ENCODE peak calls at places on chromosomes 16 and 17, in seven cellular contexts. One of them, this sample, is unnamed.

GRCh38 chr16:21172650-21173049 is 14.2 kb downstream of the LDAF1 start:
- DNase-seq in caudate nucleus: no peak
- DNase-seq in small intestine: no peak
- DNase-seq in CD8-positive, alpha-beta memory T cell: no peak
- DNase-seq in fibroblast of lung: no peak
- DNase-seq in mucosa of gallbladder: no peak
- DNase-seq in EL: no peak
- DNase-seq in this sample: no peak

GRCh38 chr17:78379134-78379497 is 667 bp downstream of the PGS1 start:
- DNase-seq in CD8-positive, alpha-beta memory T cell: no peak
- DNase-seq in EL: peak; percentile 78
- DNase-seq in fibroblast of lung: peak; percentile 84
- DNase-seq in caudate nucleus: no peak
- DNase-seq in small intestine: no peak
- DNase-seq in mucosa of gallbladder: no peak
- DNase-seq in this sample: no peak

GRCh38 chr16:55039511-55039910 is 108.8 kb downstream of the IRX5 start:
- DNase-seq in EL: no peak
- DNase-seq in caudate nucleus: no peak
- DNase-seq in fibroblast of lung: no peak
- DNase-seq in small intestine: no peak
- DNase-seq in CD8-positive, alpha-beta memory T cell: no peak
- DNase-seq in mucosa of gallbladder: no peak
- DNase-seq in this sample: no peak

GRCh38 chr17:8176197-8176940 is at the start of gene TMEM107:
- DNase-seq in mucosa of gallbladder: peak; percentile 88
- DNase-seq in CD8-positive, alpha-beta memory T cell: peak; percentile 81
- DNase-seq in fibroblast of lung: peak; percentile 75
- DNase-seq in EL: peak; percentile 88
- DNase-seq in caudate nucleus: no peak
- DNase-seq in small intestine: peak; percentile 86
- DNase-seq in this sample: peak; percentile 89

GRCh38 chr17:50346313-50347086 is 574 bp downstream of the XYLT2 start:
- DNase-seq in small intestine: peak; percentile 44
- DNase-seq in fibroblast of lung: no peak
- DNase-seq in CD8-positive, alpha-beta memory T cell: peak; percentile 12
- DNase-seq in caudate nucleus: no peak
- DNase-seq in mucosa of gallbladder: no peak
- DNase-seq in EL: peak; percentile 46
- DNase-seq in this sample: peak; percentile 47

GRCh38 chr16:2374644-2375043 is 34.1 kb upstream of the ABCA3 start:
- DNase-seq in small intestine: no peak
- DNase-seq in fibroblast of lung: no peak
- DNase-seq in caudate nucleus: no peak
- DNase-seq in EL: no peak
- DNase-seq in mucosa of gallbladder: no peak
- DNase-seq in CD8-positive, alpha-beta memory T cell: no peak
- DNase-seq in this sample: no peak

GRCh38 chr17:10032142-10032541 is 127.1 kb upstream of the RCVRN start:
- DNase-seq in CD8-positive, alpha-beta memory T cell: no peak
- DNase-seq in mucosa of gallbladder: no peak
- DNase-seq in fibroblast of lung: peak; percentile 1
- DNase-seq in EL: no peak
- DNase-seq in caudate nucleus: no peak
- DNase-seq in small intestine: no peak
- DNase-seq in this sample: no peak

GRCh38 chr17:65183736-65184135 is 46.6 kb downstream of the RGS9 start:
- DNase-seq in CD8-positive, alpha-beta memory T cell: no peak
- DNase-seq in small intestine: no peak
- DNase-seq in fibroblast of lung: peak; percentile 68
- DNase-seq in EL: peak; percentile 92
- DNase-seq in caudate nucleus: no peak
- DNase-seq in mucosa of gallbladder: no peak
- DNase-seq in this sample: no peak

GRCh38 chr16:78551487-78552085 is 452.1 kb downstream of the WWOX start:
- DNase-seq in small intestine: no peak
- DNase-seq in EL: no peak
- DNase-seq in caudate nucleus: no peak
- DNase-seq in CD8-positive, alpha-beta memory T cell: no peak
- DNase-seq in fibroblast of lung: no peak
- DNase-seq in mucosa of gallbladder: no peak
- DNase-seq in this sample: no peak

GRCh38 chr16:23342083-23342640 is 40.1 kb downstream of the SCNN1B start:
- DNase-seq in mucosa of gallbladder: no peak
- DNase-seq in caudate nucleus: no peak
- DNase-seq in small intestine: no peak
- DNase-seq in fibroblast of lung: no peak
- DNase-seq in CD8-positive, alpha-beta memory T cell: no peak
- DNase-seq in EL: no peak
- DNase-seq in this sample: no peak

GRCh38 chr16:27273670-27274522 is 5.3 kb upstream of the NSMCE1 start:
- DNase-seq in CD8-positive, alpha-beta memory T cell: no peak
- DNase-seq in mucosa of gallbladder: peak; percentile 34
- DNase-seq in fibroblast of lung: peak; percentile 79
- DNase-seq in caudate nucleus: no peak
- DNase-seq in EL: peak; percentile 41
- DNase-seq in small intestine: peak; percentile 83
- DNase-seq in this sample: no peak

GRCh38 chr16:25045696-25046381 is 30.7 kb upstream of the ARHGAP17 start:
- DNase-seq in EL: peak; percentile 73
- DNase-seq in CD8-positive, alpha-beta memory T cell: no peak
- DNase-seq in small intestine: peak; percentile 20
- DNase-seq in mucosa of gallbladder: no peak
- DNase-seq in caudate nucleus: no peak
- DNase-seq in fibroblast of lung: peak; percentile 89
- DNase-seq in this sample: no peak

GRCh38 chr17:57995076-57995956 is 7.3 kb upstream of the VEZF1 start:
- DNase-seq in small intestine: peak; percentile 84
- DNase-seq in mucosa of gallbladder: peak; percentile 61
- DNase-seq in CD8-positive, alpha-beta memory T cell: peak; percentile 12
- DNase-seq in EL: peak; percentile 83
- DNase-seq in caudate nucleus: no peak
- DNase-seq in fibroblast of lung: peak; percentile 69
- DNase-seq in this sample: peak; percentile 37

GRCh38 chr17:67999291-67999911 is 3.1 kb upstream of the C17orf58 start:
- DNase-seq in mucosa of gallbladder: no peak
- DNase-seq in CD8-positive, alpha-beta memory T cell: no peak
- DNase-seq in small intestine: no peak
- DNase-seq in fibroblast of lung: peak; percentile 20
- DNase-seq in EL: peak; percentile 39
- DNase-seq in caudate nucleus: no peak
- DNase-seq in this sample: no peak

GRCh38 chr16:10558746-10559641 is 21.4 kb downstream of the EMP2 start:
- DNase-seq in fibroblast of lung: peak; percentile 70
- DNase-seq in mucosa of gallbladder: peak; percentile 37
- DNase-seq in small intestine: no peak
- DNase-seq in caudate nucleus: no peak
- DNase-seq in CD8-positive, alpha-beta memory T cell: no peak
- DNase-seq in EL: peak; percentile 74
- DNase-seq in this sample: peak; percentile 77

GRCh38 chr17:80414508-80414802 is 512 bp upstream of the ENDOV start:
- DNase-seq in EL: no peak
- DNase-seq in caudate nucleus: no peak
- DNase-seq in mucosa of gallbladder: no peak
- DNase-seq in small intestine: peak; percentile 7
- DNase-seq in fibroblast of lung: peak; percentile 14
- DNase-seq in CD8-positive, alpha-beta memory T cell: no peak
- DNase-seq in this sample: no peak

GRCh38 chr16:14186007-14186953 is 115.2 kb downstream of the MRTFB start:
- DNase-seq in EL: peak; percentile 63
- DNase-seq in mucosa of gallbladder: no peak
- DNase-seq in small intestine: no peak
- DNase-seq in fibroblast of lung: peak; percentile 92
- DNase-seq in CD8-positive, alpha-beta memory T cell: no peak
- DNase-seq in caudate nucleus: no peak
- DNase-seq in this sample: peak; percentile 31

GRCh38 chr17:72296456-72296855 is 175.6 kb downstream of the SOX9 start:
- DNase-seq in small intestine: no peak
- DNase-seq in caudate nucleus: no peak
- DNase-seq in fibroblast of lung: no peak
- DNase-seq in mucosa of gallbladder: no peak
- DNase-seq in CD8-positive, alpha-beta memory T cell: no peak
- DNase-seq in EL: peak; percentile 15
- DNase-seq in this sample: no peak

GRCh38 chr16:70730944-70731343 is 45.1 kb upstream of the MTSS2 start:
- DNase-seq in fibroblast of lung: no peak
- DNase-seq in EL: no peak
- DNase-seq in mucosa of gallbladder: no peak
- DNase-seq in caudate nucleus: no peak
- DNase-seq in CD8-positive, alpha-beta memory T cell: no peak
- DNase-seq in small intestine: no peak
- DNase-seq in this sample: peak; percentile 68

GRCh38 chr16:86073103-86073625 is 174.2 kb downstream of the IRF8 start:
- DNase-seq in EL: no peak
- DNase-seq in fibroblast of lung: no peak
- DNase-seq in CD8-positive, alpha-beta memory T cell: no peak
- DNase-seq in small intestine: no peak
- DNase-seq in caudate nucleus: no peak
- DNase-seq in mucosa of gallbladder: no peak
- DNase-seq in this sample: no peak

GRCh38 chr16:48113471-48113870 is 42.3 kb downstream of the ABCC12 start:
- DNase-seq in fibroblast of lung: no peak
- DNase-seq in EL: no peak
- DNase-seq in mucosa of gallbladder: no peak
- DNase-seq in caudate nucleus: no peak
- DNase-seq in small intestine: peak; percentile 5
- DNase-seq in CD8-positive, alpha-beta memory T cell: no peak
- DNase-seq in this sample: no peak

GRCh38 chr17:72008236-72008874 is 112.5 kb upstream of the SOX9 start:
- DNase-seq in caudate nucleus: no peak
- DNase-seq in CD8-positive, alpha-beta memory T cell: no peak
- DNase-seq in fibroblast of lung: peak; percentile 45
- DNase-seq in EL: peak; percentile 51
- DNase-seq in mucosa of gallbladder: no peak
- DNase-seq in small intestine: no peak
- DNase-seq in this sample: no peak

GRCh38 chr16:84884311-84885023 is 64.7 kb downstream of the CRISPLD2 start:
- DNase-seq in small intestine: no peak
- DNase-seq in EL: no peak
- DNase-seq in caudate nucleus: no peak
- DNase-seq in CD8-positive, alpha-beta memory T cell: no peak
- DNase-seq in fibroblast of lung: no peak
- DNase-seq in mucosa of gallbladder: no peak
- DNase-seq in this sample: peak; percentile 47

GRCh38 chr16:78281115-78281514 is 181.7 kb downstream of the WWOX start:
- DNase-seq in CD8-positive, alpha-beta memory T cell: no peak
- DNase-seq in small intestine: no peak
- DNase-seq in caudate nucleus: no peak
- DNase-seq in EL: no peak
- DNase-seq in mucosa of gallbladder: no peak
- DNase-seq in fibroblast of lung: no peak
- DNase-seq in this sample: no peak

GRCh38 chr16:85308585-85309540 is 196.6 kb upstream of the CIBAR2 start:
- DNase-seq in mucosa of gallbladder: no peak
- DNase-seq in fibroblast of lung: no peak
- DNase-seq in small intestine: no peak
- DNase-seq in CD8-positive, alpha-beta memory T cell: no peak
- DNase-seq in EL: no peak
- DNase-seq in caudate nucleus: no peak
- DNase-seq in this sample: no peak